ENCODE peak calls at places on chromosome 18, in ten cellular contexts. Y is esophagus squamous epithelium; E is IMR-90; M is right lobe of liver; I is CD4-positive, alpha-beta memory T cell; V is mammary epithelial cell; D is suprapubic skin; C is MM.1S; L is SK-N-SH; S is left ventricle myocardium inferior. K is an unnamed sample.

GRCh38 chr18:23826850-23827620 is 137.8 kb downstream of the LAMA3 start:
- DNase-seq in Y (no peak), E (no peak), M (no peak), I (no peak), V (peak), D (no peak), C (no peak), L (no peak), S (no peak), K (no peak)

GRCh38 chr18:47549141-47549540 is 297.7 kb upstream of the SKOR2 start:
- DNase-seq in Y (no peak), E (no peak), M (no peak), I (no peak), V (no peak), D (no peak), C (no peak), L (no peak), S (no peak), K (no peak)

GRCh38 chr18:24616638-24617037 is 156.2 kb downstream of the HRH4 start:
- DNase-seq in Y (no peak), E (no peak), M (no peak), I (no peak), V (no peak), D (no peak), C (no peak), L (no peak), S (no peak), K (no peak)

GRCh38 chr18:51890762-51891161 is 449.2 kb upstream of the DCC start:
- DNase-seq in Y (no peak), E (peak), M (peak), I (no peak), V (peak), D (no peak), C (no peak), L (no peak), S (no peak), K (no peak)

GRCh38 chr18:36572135-36572856 is 256.5 kb downstream of the TPGS2 start:
- DNase-seq in Y (no peak), E (peak), M (no peak), I (no peak), V (no peak), D (no peak), C (peak), L (peak), S (no peak), K (peak)

GRCh38 chr18:48929951-48930713 is 20.6 kb downstream of the SMAD7 start:
- DNase-seq in Y (no peak), E (peak), M (no peak), I (peak), V (no peak), D (no peak), C (no peak), L (peak), S (no peak), K (no peak)

GRCh38 chr18:5983479-5983878 is 88.2 kb upstream of the TMEM200C start:
- DNase-seq in Y (no peak), E (no peak), M (no peak), I (no peak), V (no peak), D (no peak), C (no peak), L (no peak), S (no peak), K (no peak)

GRCh38 chr18:45197526-45197970 is 417.7 kb upstream of the SLC14A2 start:
- DNase-seq in Y (no peak), E (peak), M (no peak), I (no peak), V (peak), D (no peak), C (no peak), L (no peak), S (no peak), K (no peak)

GRCh38 chr18:21855432-21855831 is 114.8 kb downstream of the MIB1 start:
- DNase-seq in Y (no peak), E (no peak), M (no peak), I (no peak), V (no peak), D (no peak), C (no peak), L (no peak), S (no peak), K (no peak)

GRCh38 chr18:37564796-37565137 is 831 bp downstream of the CELF4 start:
- DNase-seq in Y (no peak), E (peak), M (no peak), I (no peak), V (peak), D (peak), C (no peak), L (peak), S (peak), K (no peak)

GRCh38 chr18:10213526-10213925 is 240.9 kb upstream of the APCDD1 start:
- DNase-seq in Y (no peak), E (peak), M (no peak), I (no peak), V (peak), D (no peak), C (peak), L (no peak), S (no peak), K (no peak)

GRCh38 chr18:22424564-22424963 is 6.8 kb upstream of the CTAGE1 start:
- DNase-seq in Y (no peak), E (no peak), M (peak), I (no peak), V (no peak), D (no peak), C (no peak), L (no peak), S (no peak), K (no peak)

GRCh38 chr18:30679285-30679930 is 363.1 kb downstream of the DSC3 start:
- DNase-seq in Y (no peak), E (no peak), M (no peak), I (no peak), V (no peak), D (no peak), C (no peak), L (no peak), S (no peak), K (no peak)

GRCh38 chr18:79200546-79201268 is 131.5 kb downstream of the ATP9B start:
- DNase-seq in Y (peak), E (peak), M (peak), I (no peak), V (peak), D (no peak), C (no peak), L (peak), S (peak), K (peak)

GRCh38 chr18:75790821-75791220 is 363.3 kb upstream of the SMIM21 start:
- DNase-seq in Y (no peak), E (no peak), M (no peak), I (no peak), V (no peak), D (no peak), C (no peak), L (no peak), S (no peak), K (no peak)

GRCh38 chr18:61731693-61732376 is 161.0 kb downstream of the RNF152 start:
- DNase-seq in Y (no peak), E (no peak), M (no peak), I (no peak), V (no peak), D (no peak), C (no peak), L (no peak), S (no peak), K (no peak)

GRCh38 chr18:12748671-12749070 is 45.8 kb downstream of the PSMG2 start:
- DNase-seq in Y (no peak), E (peak), M (no peak), I (no peak), V (no peak), D (no peak), C (no peak), L (no peak), S (no peak), K (no peak)

GRCh38 chr18:13813271-13813849 is 10.6 kb upstream of the MC5R start:
- DNase-seq in Y (no peak), E (peak), M (no peak), I (no peak), V (peak), D (no peak), C (peak), L (peak), S (peak), K (peak)

GRCh38 chr18:3998698-3999333 is 456.3 kb downstream of the DLGAP1 start:
- DNase-seq in Y (no peak), E (peak), M (no peak), I (no peak), V (peak), D (no peak), C (peak), L (peak), S (no peak), K (no peak)

GRCh38 chr18:1026930-1027329 is 122.3 kb downstream of the ADCYAP1 start:
- DNase-seq in Y (no peak), E (no peak), M (no peak), I (no peak), V (no peak), D (no peak), C (no peak), L (no peak), S (no peak), K (no peak)

GRCh38 chr18:44536041-44536440 is 144.6 kb upstream of the SETBP1 start:
- DNase-seq in Y (no peak), E (peak), M (no peak), I (no peak), V (peak), D (no peak), C (no peak), L (no peak), S (no peak), K (no peak)

GRCh38 chr18:57980573-57981348 is 63.3 kb upstream of the NEDD4L start:
- DNase-seq in Y (no peak), E (no peak), M (no peak), I (no peak), V (peak), D (no peak), C (peak), L (no peak), S (no peak), K (no peak)

GRCh38 chr18:50158866-50159653 is 35.9 kb downstream of the MYO5B start:
- DNase-seq in Y (no peak), E (no peak), M (no peak), I (no peak), V (peak), D (no peak), C (no peak), L (no peak), S (no peak), K (no peak)

GRCh38 chr18:67385455-67385854 is 131.1 kb downstream of the DSEL start:
- DNase-seq in Y (no peak), E (peak), M (no peak), I (no peak), V (no peak), D (no peak), C (no peak), L (no peak), S (no peak), K (no peak)

GRCh38 chr18:74114206-74114605 is 33.4 kb downstream of the FBXO15 start:
- DNase-seq in Y (no peak), E (peak), M (no peak), I (no peak), V (no peak), D (no peak), C (no peak), L (no peak), S (no peak), K (no peak)

GRCh38 chr18:67665266-67665665 is 148.7 kb upstream of the DSEL start:
- DNase-seq in Y (no peak), E (peak), M (no peak), I (no peak), V (peak), D (no peak), C (no peak), L (no peak), S (no peak), K (no peak)

GRCh38 chr18:69557246-69557781 is 156.6 kb downstream of the DOK6 start:
- DNase-seq in Y (no peak), E (no peak), M (no peak), I (no peak), V (no peak), D (no peak), C (no peak), L (no peak), S (no peak), K (no peak)

GRCh38 chr18:61752973-61753372 is 139.8 kb downstream of the RNF152 start:
- DNase-seq in Y (no peak), E (no peak), M (no peak), I (no peak), V (no peak), D (no peak), C (no peak), L (no peak), S (no peak), K (no peak)

GRCh38 chr18:50709215-50709614 is 110.6 kb downstream of the MRO start:
- DNase-seq in Y (no peak), E (no peak), M (no peak), I (no peak), V (no peak), D (no peak), C (no peak), L (no peak), S (no peak), K (no peak)

GRCh38 chr18:10912790-10913560 is 236.4 kb downstream of the PIEZO2 start:
- DNase-seq in Y (no peak), E (peak), M (no peak), I (no peak), V (no peak), D (no peak), C (no peak), L (no peak), S (no peak), K (no peak)

GRCh38 chr18:1917546-1917945 is 653.8 kb downstream of the METTL4 start:
- DNase-seq in Y (no peak), E (no peak), M (no peak), I (no peak), V (no peak), D (no peak), C (no peak), L (no peak), S (no peak), K (no peak)

GRCh38 chr18:13375302-13376255 is 157.0 kb downstream of the LDLRAD4 start:
- DNase-seq in Y (no peak), E (peak), M (no peak), I (peak), V (peak), D (peak), C (no peak), L (no peak), S (peak), K (peak)

GRCh38 chr18:78822171-78822570 is 157.4 kb upstream of the SALL3 start:
- DNase-seq in Y (no peak), E (no peak), M (no peak), I (no peak), V (no peak), D (no peak), C (no peak), L (no peak), S (no peak), K (no peak)

GRCh38 chr18:362914-363295 is 95.1 kb upstream of the THOC1 start:
- DNase-seq in Y (no peak), E (no peak), M (no peak), I (no peak), V (no peak), D (no peak), C (no peak), L (no peak), S (no peak), K (no peak)

GRCh38 chr18:77316641-77317040 is 67.0 kb downstream of the GALR1 start:
- DNase-seq in Y (no peak), E (no peak), M (no peak), I (no peak), V (peak), D (no peak), C (no peak), L (no peak), S (no peak), K (no peak)

GRCh38 chr18:13268035-13268700 is 49.6 kb downstream of the LDLRAD4 start:
- DNase-seq in Y (no peak), E (peak), M (no peak), I (no peak), V (peak), D (peak), C (no peak), L (no peak), S (no peak), K (no peak)

GRCh38 chr18:77165489-77166415 is 33.2 kb upstream of the MBP start:
- DNase-seq in Y (no peak), E (no peak), M (no peak), I (no peak), V (no peak), D (peak), C (no peak), L (no peak), S (peak), K (no peak)

GRCh38 chr18:261398-262073 is 6.3 kb downstream of the THOC1 start:
- DNase-seq in Y (no peak), E (peak), M (no peak), I (no peak), V (no peak), D (no peak), C (no peak), L (no peak), S (no peak), K (no peak)

GRCh38 chr18:68721681-68722583 is 7.0 kb upstream of the TMX3 start:
- DNase-seq in Y (no peak), E (no peak), M (no peak), I (no peak), V (peak), D (no peak), C (peak), L (no peak), S (no peak), K (no peak)

DNA sequence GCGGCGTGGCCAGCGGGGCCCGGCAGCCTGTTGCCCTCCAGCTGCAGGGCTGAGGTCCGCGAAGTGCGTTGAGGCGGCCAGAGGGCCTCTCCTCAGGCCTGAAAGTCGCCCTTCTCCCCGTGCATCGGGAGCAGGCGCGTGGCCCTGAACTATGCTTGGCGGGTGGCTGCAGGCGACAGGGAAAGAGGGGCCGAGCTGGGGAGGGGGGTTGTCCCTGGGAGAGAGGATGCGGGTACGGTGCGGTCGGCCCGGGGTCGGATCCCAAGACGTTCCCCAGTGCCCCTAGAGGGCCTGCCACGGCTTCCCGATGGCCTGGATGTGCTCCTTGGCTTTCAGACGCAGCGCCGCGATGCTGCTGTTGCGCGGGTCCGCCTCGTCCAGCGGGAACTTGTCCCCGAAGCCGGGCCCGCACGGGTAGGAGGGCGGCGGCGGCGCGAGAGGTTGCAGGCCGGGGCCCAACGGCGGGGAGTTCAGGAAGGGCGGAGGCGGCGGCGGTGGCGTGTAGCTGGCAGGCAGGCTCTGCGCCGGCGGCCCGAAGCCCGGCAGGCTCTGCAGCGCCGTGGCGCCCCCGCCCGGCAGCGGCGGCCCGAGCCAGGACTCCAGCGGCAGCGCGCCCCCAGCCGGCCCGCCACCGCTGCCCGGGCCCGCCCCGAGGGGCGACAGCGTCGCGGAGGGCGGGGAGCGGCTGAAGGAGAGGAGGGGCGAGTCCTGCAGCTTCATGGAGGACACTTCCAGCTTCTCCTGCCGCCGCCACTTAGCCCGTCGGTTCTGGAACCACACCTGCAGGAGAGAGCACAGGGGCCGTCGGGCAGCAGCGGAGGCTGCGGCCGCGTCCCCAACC is 4.3 kb downstream of the RAX start:
- DNase-seq in Y (no peak), E (no peak), M (no peak), I (no peak), V (no peak), D (no peak), C (peak), L (peak), S (peak), K (no peak)
- H3K27ac ChIP-seq in Y (no peak), E (no peak), M (no peak), I (no peak), V (no peak), D (no peak), C (no peak), L (no peak), S (no peak), K (no peak)

GRCh38 chr18:8744656-8745055 is 39.3 kb downstream of the MTCL1 start:
- DNase-seq in Y (no peak), E (peak), M (no peak), I (peak), V (no peak), D (no peak), C (no peak), L (no peak), S (no peak), K (no peak)
- H3K27ac ChIP-seq in Y (no peak), E (peak), M (no peak), I (no peak), V (no peak), D (no peak), C (no peak), L (no peak), S (no peak), K (no peak)

GRCh38 chr18:54957295-54957694 is 2.0 kb downstream of the CCDC68 start:
- DNase-seq in Y (no peak), E (no peak), M (no peak), I (no peak), V (no peak), D (no peak), C (no peak), L (peak), S (no peak), K (no peak)

GRCh38 chr18:54960197-54960596 is 936 bp upstream of the CCDC68 start:
- DNase-seq in Y (no peak), E (no peak), M (no peak), I (no peak), V (no peak), D (no peak), C (no peak), L (no peak), S (no peak), K (no peak)

GRCh38 chr18:54957987-54958386 is 1.3 kb downstream of the CCDC68 start:
- DNase-seq in Y (no peak), E (peak), M (no peak), I (no peak), V (no peak), D (no peak), C (no peak), L (no peak), S (no peak), K (no peak)

GRCh38 chr18:54961016-54961423 is 1.8 kb upstream of the CCDC68 start:
- DNase-seq in Y (no peak), E (peak), M (no peak), I (no peak), V (no peak), D (no peak), C (no peak), L (no peak), S (no peak), K (no peak)

DNA sequence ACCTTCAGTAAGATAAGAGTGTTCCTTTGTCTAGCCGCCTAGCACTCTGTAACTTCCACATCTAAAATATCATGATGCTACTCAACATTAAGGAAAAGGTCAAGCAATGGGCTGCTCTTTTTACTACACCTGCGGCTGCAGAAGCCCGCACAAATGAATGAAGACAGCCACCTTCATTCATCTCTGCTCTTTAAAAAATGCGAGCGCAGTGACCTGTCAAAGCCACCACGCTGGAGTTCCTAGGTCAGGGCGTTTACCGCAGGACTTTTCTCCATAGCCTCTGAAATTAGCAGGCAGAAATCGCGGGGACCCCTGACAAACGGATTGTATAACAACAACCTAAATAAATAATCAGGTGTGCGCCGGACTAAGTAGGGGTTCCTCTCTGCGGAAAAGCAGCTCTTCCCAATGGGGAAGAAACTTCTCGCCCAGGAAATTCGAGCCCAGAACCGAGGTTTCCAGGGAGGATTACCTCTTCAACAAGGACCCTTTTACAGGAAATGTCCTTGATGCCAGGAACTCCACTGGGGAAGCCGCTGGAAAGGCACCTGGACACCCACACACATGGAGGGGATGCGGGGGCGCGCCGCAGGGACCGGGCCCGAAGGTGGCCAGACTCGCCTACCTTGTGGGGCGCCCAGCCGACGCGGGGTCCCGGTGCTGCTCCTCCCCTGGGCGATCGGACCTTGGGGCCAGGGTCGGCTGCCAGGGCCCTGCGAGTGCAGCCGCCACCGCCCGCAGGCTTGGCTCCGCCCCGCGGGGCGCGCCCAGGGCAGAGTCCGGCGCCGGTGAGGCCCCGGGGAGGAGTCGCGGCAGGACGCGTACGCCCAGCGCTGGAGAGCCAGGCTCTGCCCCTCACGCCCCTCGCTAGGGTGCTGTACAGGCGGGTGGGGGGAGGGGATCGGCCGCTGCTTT is at the start of gene CCDC68:
- DNase-seq in Y (no peak), E (no peak), M (peak), I (no peak), V (no peak), D (no peak), C (no peak), L (no peak), S (peak), K (no peak)
- H3K27ac ChIP-seq in Y (no peak), E (peak), M (peak), I (no peak), V (no peak), D (no peak), C (no peak), L (no peak), S (peak), K (no peak)

GRCh38 chr18:55382277-55382805 is 205.7 kb downstream of the TCF4 start:
- DNase-seq in Y (no peak), E (no peak), M (no peak), I (no peak), V (no peak), D (no peak), C (no peak), L (no peak), S (no peak), K (no peak)
- H3K27ac ChIP-seq in Y (no peak), E (no peak), M (no peak), I (no peak), V (no peak), D (no peak), C (no peak), L (no peak), S (no peak), K (peak)

GRCh38 chr18:63155169-63155852 is 164.3 kb downstream of the BCL2 start:
- DNase-seq in Y (peak), E (no peak), M (peak), I (peak), V (no peak), D (no peak), C (peak), L (peak), S (peak), K (peak)
- H3K27ac ChIP-seq in Y (peak), E (no peak), M (no peak), I (peak), V (no peak), D (peak), C (peak), L (no peak), S (no peak), K (no peak)

K was measured in substantia nigra.